ENCODE peak calls at places on chromosome 7, in eight cellular contexts. P is substantia nigra; L is left ventricle myocardium inferior; C is thoracic aorta; O is heart left ventricle; S is body of pancreas; T is right lobe of liver; U is effector memory CD4-positive, alpha-beta T cell. B is an unnamed sample.

GRCh38 chr7:76514926-76515325 is 4.6 kb downstream of the UPK3B start:
- DNase-seq in P (no peak), L (no peak), C (no peak), O (peak), S (no peak), T (no peak), U (no peak), B (no peak)

GRCh38 chr7:68206946-68207485 is 1210.4 kb downstream of the TYW1 start:
- DNase-seq in P (no peak), L (no peak), C (no peak), O (no peak), S (no peak), T (no peak), U (no peak), B (no peak)

GRCh38 chr7:102463841-102464576 is 654 bp downstream of the ALKBH4 start:
- DNase-seq in P (no peak), L (no peak), C (no peak), O (no peak), S (no peak), T (no peak), U (no peak), B (no peak)

GRCh38 chr7:22572292-22572691 is 72.3 kb upstream of the STEAP1B start:
- DNase-seq in P (no peak), L (no peak), C (no peak), O (no peak), S (no peak), T (no peak), U (no peak), B (no peak)

GRCh38 chr7:105807363-105807762 is 69.0 kb downstream of the ATXN7L1 start:
- DNase-seq in P (no peak), L (no peak), C (no peak), O (no peak), S (no peak), T (no peak), U (no peak), B (no peak)

GRCh38 chr7:73937014-73937413 is 76.1 kb downstream of the TMEM270 start:
- DNase-seq in P (no peak), L (no peak), C (no peak), O (no peak), S (no peak), T (no peak), U (no peak), B (no peak)

GRCh38 chr7:74069086-74069541 is 14.5 kb upstream of the LIMK1 start:
- DNase-seq in P (no peak), L (no peak), C (no peak), O (no peak), S (no peak), T (no peak), U (no peak), B (no peak)

GRCh38 chr7:117091721-117092120 is 138.4 kb downstream of the ST7 start:
- DNase-seq in P (no peak), L (no peak), C (no peak), O (no peak), S (no peak), T (no peak), U (no peak), B (no peak)

GRCh38 chr7:99083068-99083651 is 60.7 kb downstream of the SMURF1 start:
- DNase-seq in P (no peak), L (no peak), C (no peak), O (no peak), S (no peak), T (no peak), U (no peak), B (no peak)

GRCh38 chr7:29480456-29480855 is 83.2 kb upstream of the PRR15 start:
- DNase-seq in P (peak), L (no peak), C (no peak), O (peak), S (peak), T (no peak), U (no peak), B (no peak)

GRCh38 chr7:116933465-116933864 is 19.8 kb upstream of the ST7 start:
- DNase-seq in P (no peak), L (no peak), C (no peak), O (no peak), S (no peak), T (no peak), U (no peak), B (no peak)

GRCh38 chr7:78020131-78020873 is 221.7 kb downstream of the PHTF2 start:
- DNase-seq in P (peak), L (no peak), C (peak), O (peak), S (peak), T (no peak), U (no peak), B (peak)

DNA sequence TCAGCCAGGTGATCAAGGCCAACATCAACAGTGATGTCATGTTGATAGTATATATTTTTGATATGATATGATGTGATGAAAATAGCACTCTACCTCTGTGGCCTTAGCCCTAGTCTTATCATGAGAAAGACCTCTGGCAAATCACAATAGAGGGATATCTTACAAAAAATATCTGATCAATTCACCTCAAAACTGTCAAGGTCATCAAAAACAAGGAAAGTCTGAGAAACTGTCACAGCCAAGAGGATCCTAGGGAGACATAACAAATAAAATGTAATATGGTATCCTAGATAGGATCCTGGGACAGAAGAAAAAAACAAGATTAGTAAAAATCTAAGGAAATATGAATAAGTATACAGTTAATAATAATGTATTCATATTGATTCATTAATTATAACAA is 92.6 kb downstream of the NRCAM start:
- DNase-seq in P (no peak), L (no peak), C (no peak), O (no peak), S (no peak), T (no peak), U (no peak), B (no peak)
- H3K27ac ChIP-seq in P (no peak), L (no peak), C (no peak), O (no peak), S (no peak), T (no peak), U (no peak), B (no peak)

DNA sequence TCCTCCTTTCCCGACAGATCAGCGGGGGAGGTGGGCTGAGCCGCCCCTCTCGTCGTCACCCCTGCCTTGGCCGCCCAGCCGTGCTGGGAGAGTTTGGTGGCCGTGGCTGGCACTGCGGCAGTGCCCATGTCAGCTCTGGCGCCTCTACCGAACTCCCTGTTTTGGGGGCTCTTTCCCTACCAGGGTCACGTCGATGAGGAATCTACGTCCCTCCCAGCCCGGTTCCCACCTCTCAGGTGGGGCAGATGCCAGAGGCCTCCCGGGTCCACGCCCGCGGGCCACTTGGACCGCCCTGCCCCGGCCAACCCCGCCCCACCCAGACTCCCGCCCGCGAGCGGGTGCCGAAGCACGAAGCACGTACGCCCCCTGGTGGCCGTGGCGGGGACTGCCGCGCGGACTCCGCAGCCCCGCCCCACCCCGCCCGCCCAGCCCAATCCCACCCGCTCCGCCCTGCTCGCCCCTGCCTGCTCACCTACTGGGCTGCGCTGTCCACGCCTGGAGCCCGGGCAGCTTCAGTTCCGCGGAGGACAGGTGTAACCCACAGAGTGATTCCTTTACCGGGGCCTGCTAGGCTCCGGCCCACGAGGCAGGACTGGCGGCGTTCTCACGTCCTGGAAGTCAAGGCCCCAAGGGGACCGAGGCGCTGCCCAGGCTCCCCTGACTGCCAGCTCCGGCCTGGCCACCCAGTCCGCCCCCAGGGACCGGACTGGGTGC is 127.0 kb downstream of the UBE2H start:
- DNase-seq in P (peak), L (peak), C (peak), O (peak), S (peak), T (peak), U (peak), B (peak)
- H3K27ac ChIP-seq in P (peak), L (peak), C (peak), O (no peak), S (peak), T (no peak), U (no peak), B (peak)

GRCh38 chr7:149885191-149886017 is 11.6 kb downstream of the ATP6V0E2 start:
- DNase-seq in P (no peak), L (no peak), C (no peak), O (peak), S (no peak), T (no peak), U (no peak), B (no peak)
- H3K27ac ChIP-seq in P (no peak), L (peak), C (no peak), O (no peak), S (peak), T (peak), U (no peak), B (no peak)

DNA sequence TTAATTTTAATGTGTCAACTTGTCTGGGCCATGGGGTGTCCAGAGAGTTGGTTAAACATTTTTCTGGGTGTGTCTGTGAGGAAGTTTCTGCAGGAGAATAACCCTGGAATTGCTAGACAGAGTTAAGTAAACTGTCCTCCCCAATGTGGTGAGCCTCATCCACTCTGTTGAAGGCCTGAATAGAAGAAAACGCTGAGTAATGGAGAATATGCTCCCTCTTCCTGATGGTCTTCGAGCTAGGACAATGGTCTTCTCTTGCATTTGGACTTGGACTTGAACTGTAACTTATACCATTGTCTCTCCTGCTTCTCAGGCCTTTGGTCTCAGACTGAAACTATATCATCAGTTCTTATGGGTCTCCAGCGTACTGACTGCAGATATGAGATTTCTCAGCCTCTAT is 296.0 kb upstream of the IMMP2L start:
- DNase-seq in P (no peak), L (no peak), C (no peak), O (no peak), S (no peak), T (no peak), U (no peak), B (no peak)
- H3K27ac ChIP-seq in P (no peak), L (no peak), C (no peak), O (no peak), S (no peak), T (no peak), U (no peak), B (no peak)

DNA sequence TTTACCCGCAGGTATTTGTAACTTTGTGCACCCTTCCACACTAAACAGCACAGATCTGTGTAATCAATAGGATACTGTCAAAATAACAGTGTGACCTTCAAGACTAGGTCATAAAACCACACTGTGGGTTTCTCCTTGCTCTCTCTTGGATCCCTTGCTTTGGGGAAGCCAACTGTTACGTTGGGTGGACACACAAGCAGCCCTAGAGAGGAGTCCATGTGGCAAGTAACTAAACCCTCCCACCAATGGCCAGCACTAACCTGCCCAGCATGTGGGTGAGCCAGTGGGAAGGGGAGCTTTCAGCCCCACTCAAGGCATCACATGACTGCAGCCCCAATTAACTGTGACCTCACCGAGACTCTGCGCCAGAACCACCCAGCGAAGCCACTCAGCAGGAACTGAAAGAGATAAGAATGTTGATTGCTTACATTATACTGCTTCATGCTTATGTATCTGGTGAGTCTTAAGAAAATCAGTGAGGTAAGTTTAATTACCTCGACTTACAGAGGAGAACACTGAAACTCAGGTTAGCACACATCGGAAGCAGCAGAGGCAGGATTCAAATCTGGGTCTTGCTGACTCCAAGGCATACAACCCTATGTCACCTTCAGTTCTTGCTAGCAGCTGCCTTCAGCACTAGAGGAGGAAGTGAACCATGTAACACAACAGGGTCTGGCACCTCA is 9.4 kb upstream of the ZC3HAV1 start:
- DNase-seq in P (no peak), L (no peak), C (no peak), O (no peak), S (no peak), T (no peak), U (no peak), B (no peak)
- H3K27ac ChIP-seq in P (no peak), L (no peak), C (no peak), O (no peak), S (peak), T (no peak), U (peak), B (no peak)